ENCODE peak calls at places on chromosomes 1 and 21, in seven cellular contexts. N, T, I, U, Q, O and G are unnamed samples.

GRCh38 chr1:71179997-71180396 is 99.2 kb upstream of the ZRANB2 start:
- DNase-seq in I (no peak), T (no peak), N (no peak), O (no peak), U (no peak), Q (no peak), G (no peak)

GRCh38 chr1:30191154-30191702 is 532.2 kb downstream of the MATN1 start:
- DNase-seq in O (peak; percentile 52), Q (peak; percentile 73), I (no peak), U (peak; percentile 20), N (peak; percentile 90), T (peak; percentile 61), G (no peak)

GRCh38 chr1:235050911-235051360 is 77.7 kb downstream of the TOMM20 start:
- DNase-seq in Q (no peak), N (peak; percentile 84), O (no peak), U (peak; percentile 84), I (no peak), T (no peak), G (no peak)

GRCh38 chr1:201456499-201457309 is 12.3 kb downstream of the PHLDA3 start:
- DNase-seq in T (peak; percentile 89), O (peak; percentile 88), N (peak; percentile 97), Q (peak; percentile 70), I (no peak), U (peak; percentile 98), G (no peak)

GRCh38 chr21:36630485-36631206 is 68.3 kb upstream of the SIM2 start:
- DNase-seq in U (peak; percentile 22), Q (peak; percentile 94), N (peak; percentile 62), T (peak; percentile 66), O (no peak), I (peak; percentile 8), G (peak; percentile 65)

GRCh38 chr1:234862944-234863515 is 253.1 kb upstream of the IRF2BP2 start:
- DNase-seq in Q (peak; percentile 37), O (peak; percentile 87), U (peak; percentile 68), I (no peak), T (no peak), N (peak; percentile 75), G (peak; percentile 50)

GRCh38 chr1:26711777-26712176 is 16.0 kb downstream of the ARID1A start:
- DNase-seq in N (no peak), Q (no peak), T (no peak), I (no peak), O (no peak), U (no peak), G (no peak)

GRCh38 chr1:172499636-172500141 is 33.3 kb upstream of the SUCO start:
- DNase-seq in U (no peak), Q (peak; percentile 56), N (no peak), I (no peak), T (no peak), O (no peak), G (peak; percentile 46)

GRCh38 chr1:58964880-58965279 is 181.0 kb upstream of the JUN start:
- DNase-seq in Q (no peak), O (peak; percentile 75), U (peak; percentile 40), I (no peak), N (peak; percentile 56), T (no peak), G (peak; percentile 52)

GRCh38 chr1:163170975-163171676 is 31.6 kb downstream of the RGS5 start:
- DNase-seq in O (no peak), Q (no peak), T (peak; percentile 80), I (no peak), N (peak; percentile 65), U (peak; percentile 47), G (no peak)

GRCh38 chr1:8382051-8382505 is 64.2 kb downstream of the SLC45A1 start:
- DNase-seq in I (no peak), O (no peak), N (peak; percentile 46), U (no peak), T (peak; percentile 47), Q (peak; percentile 74), G (no peak)

GRCh38 chr1:228291906-228292608 is 84.2 kb downstream of the OBSCN start:
- DNase-seq in U (no peak), I (no peak), T (no peak), O (no peak), N (no peak), Q (no peak), G (peak; percentile 42)

GRCh38 chr1:25774921-25775774 is 24.8 kb upstream of the SELENON start:
- DNase-seq in T (no peak), O (no peak), U (no peak), N (no peak), Q (no peak), I (peak; percentile 60), G (no peak)

GRCh38 chr21:45695086-45695485 is 51.6 kb downstream of the PCBP3 start:
- DNase-seq in U (no peak), I (no peak), Q (peak; percentile 76), O (no peak), N (no peak), T (peak; percentile 14), G (no peak)

GRCh38 chr1:25631750-25632495 is 15.3 kb downstream of the MAN1C1 start:
- DNase-seq in O (no peak), U (no peak), I (no peak), T (no peak), N (peak; percentile 38), Q (no peak), G (no peak)

GRCh38 chr1:92374211-92374610 is 75.4 kb downstream of the RPAP2 start:
- DNase-seq in O (no peak), T (no peak), U (no peak), I (no peak), N (no peak), Q (no peak), G (no peak)

DNA sequence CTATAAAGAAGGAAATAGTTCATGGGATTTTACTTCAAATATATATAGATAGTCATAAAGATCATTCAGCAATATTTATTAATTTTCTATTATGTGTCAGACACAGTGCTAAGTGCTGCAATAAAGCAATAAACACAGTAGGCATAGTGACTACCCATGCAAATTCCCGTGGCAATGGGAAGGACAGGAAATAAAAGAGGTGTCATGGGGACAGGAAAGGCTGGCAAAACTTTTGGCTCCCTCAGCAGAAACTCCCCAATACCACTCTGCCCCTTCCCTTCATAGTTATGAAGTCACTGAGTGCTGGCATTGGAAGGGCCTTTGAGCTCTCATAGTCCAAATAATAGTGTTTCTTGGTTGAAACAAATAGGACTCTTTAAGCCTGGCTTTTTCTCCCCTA is 104.3 kb upstream of the DPT start:
- DNase-seq in U (no peak), O (no peak), I (no peak), Q (no peak), T (peak; percentile 87), N (no peak), G (no peak)
- H3K27ac ChIP-seq in U (no peak overlapping the region), O (no peak overlapping the region), I (no peak overlapping the region), Q (peak overlapping the region; percentile 42), T (peak overlapping the region; percentile 76), N (no peak overlapping the region), G (peak overlapping the region; percentile 78)

GRCh38 chr1:38476111-38476783 is 383.3 kb downstream of the RRAGC start:
- DNase-seq in N (no peak), O (no peak), Q (peak; percentile 79), I (no peak), U (no peak), T (no peak), G (no peak)

GRCh38 chr1:38477811-38478210 is 381.8 kb downstream of the RRAGC start:
- DNase-seq in O (no peak), N (no peak), Q (peak; percentile 29), I (no peak), T (no peak), U (no peak), G (no peak)

GRCh38 chr1:38474738-38475623 is 384.6 kb downstream of the RRAGC start:
- DNase-seq in N (no peak), U (no peak), O (no peak), Q (peak; percentile 61), T (peak; percentile 28), I (no peak), G (no peak)

GRCh38 chr1:38476784-38477175 is 382.8 kb downstream of the RRAGC start:
- DNase-seq in O (no peak), T (no peak), I (no peak), N (no peak), Q (peak; percentile 52), U (no peak), G (no peak)

DNA sequence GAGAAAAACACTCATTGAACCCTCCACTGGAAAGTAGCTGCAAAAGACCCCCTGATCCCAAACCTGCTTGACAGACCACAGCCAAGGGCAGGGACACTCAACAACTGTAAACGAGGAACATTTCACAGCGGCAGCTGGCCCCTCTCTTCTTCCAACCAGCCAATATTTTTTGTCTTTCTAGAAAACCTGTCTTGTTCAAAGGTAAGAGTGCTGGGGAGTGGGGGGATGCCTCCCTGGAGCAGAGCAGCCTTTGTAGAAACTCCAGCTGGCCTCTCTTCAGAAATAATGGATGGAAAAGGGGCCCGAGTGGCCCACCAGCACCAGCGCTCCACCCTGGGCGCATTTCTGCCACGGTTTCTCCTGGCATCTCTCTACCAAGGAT is 384.0 kb downstream of the RRAGC start:
- DNase-seq in T (no peak), I (no peak), Q (peak; percentile 57), U (no peak), N (no peak), O (no peak), G (no peak)
- H3K4me3 ChIP-seq in T (no peak overlapping the region), I (no peak overlapping the region), Q (peak overlapping the region; percentile 59), U (no peak overlapping the region), N (no peak overlapping the region), O (no peak overlapping the region), G (no peak overlapping the region)

GRCh38 chr1:3438661-3439180 is 15.7 kb upstream of the ARHGEF16 start:
- DNase-seq in Q (no peak), T (no peak), U (no peak), N (no peak), O (peak; percentile 35), I (no peak), G (no peak)
- H3K4me1 ChIP-seq in Q (no peaks in the 10 kb centered on the region), T (no peaks in the 10 kb centered on the region), U (no peaks in the 10 kb centered on the region), N (peaks cover 16% of the 10 kb centered on the region), O (no peaks in the 10 kb centered on the region), I (no peaks in the 10 kb centered on the region), G (no peaks in the 10 kb centered on the region)

DNA sequence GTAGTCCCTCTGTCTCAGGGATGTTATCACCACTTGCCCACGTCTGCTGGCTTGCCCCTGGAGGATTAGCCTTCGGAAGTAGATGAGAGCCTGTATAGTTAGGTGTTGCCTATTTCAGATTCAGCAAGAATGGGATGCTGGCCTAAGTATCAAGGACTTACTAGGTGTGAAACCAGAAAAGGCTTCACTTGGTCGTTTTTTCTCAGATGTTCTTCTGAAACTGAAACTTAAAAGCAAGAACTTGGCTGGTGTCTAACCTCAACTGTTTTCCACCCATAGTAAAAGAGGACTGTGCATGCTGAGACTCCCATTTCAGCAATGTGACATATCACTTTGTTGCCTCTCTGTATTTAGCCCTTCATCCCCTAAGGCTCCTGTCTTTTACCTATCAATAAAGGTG is 67.0 kb upstream of the LRRC53 start:
- DNase-seq in Q (no peak), U (no peak), T (no peak), N (no peak), I (no peak), O (no peak), G (no peak)
- H3K27ac ChIP-seq in Q (no peak overlapping the region), U (no peak overlapping the region), T (no peak overlapping the region), N (no peak overlapping the region), I (no peak overlapping the region), O (no peak overlapping the region), G (no peak overlapping the region)

GRCh38 chr1:156162430-156163037 is 9.1 kb downstream of the SEMA4A start:
- DNase-seq in O (no peak), U (no peak), I (no peak), T (no peak), Q (no peak), N (peak; percentile 79), G (no peak)
- H3K4me3 ChIP-seq in O (no peak overlapping the region), U (no peak overlapping the region), I (no peak overlapping the region), T (no peak overlapping the region), Q (no peak overlapping the region), N (no peak overlapping the region), G (no peak overlapping the region)

GRCh38 chr1:115215110-115215509 is 122.9 kb downstream of the NGF start:
- DNase-seq in I (no peak), N (no peak), U (no peak), Q (no peak), T (no peak), O (no peak), G (no peak)
- H3K4me1 ChIP-seq in I (no peaks in the 10 kb centered on the region), N (no peaks in the 10 kb centered on the region), U (peaks cover 2% of the 10 kb centered on the region), Q (no peaks in the 10 kb centered on the region), T (no peaks in the 10 kb centered on the region), O (no peaks in the 10 kb centered on the region), G (no peaks in the 10 kb centered on the region)